ENCODE peak calls at places on chromosome 22, in eight cellular contexts. U is esophagus squamous epithelium, L is PC-3, I is cardiac muscle cell, Q is AG09319, S is H1, D is chondrocyte, T is endothelial cell. A is an unnamed sample.

GRCh38 chr22:39185601-39186012 is 33.1 kb upstream of the CBX7 start:
- DNase-seq in T (no peak), I (peak; percentile 86), D (peak; percentile 72), S (no peak), L (no peak), Q (no peak), U (no peak), A (no peak)

GRCh38 chr22:50696251-50696798 is 23.7 kb downstream of the SHANK3 start:
- DNase-seq in U (no peak), Q (no peak), I (no peak), S (no peak), D (peak; percentile 70), L (no peak), T (no peak), A (no peak)

GRCh38 chr22:22884010-22884887 is 3.4 kb upstream of the IGLL5 start:
- DNase-seq in S (peak; percentile 78), D (no peak), L (peak; percentile 67), Q (peak; percentile 5), T (peak; percentile 83), U (no peak), I (peak; percentile 80), A (no peak)

GRCh38 chr22:44669725-44670027 is 32.3 kb upstream of the PRR5 start:
- DNase-seq in S (peak; percentile 70), L (no peak), D (no peak), I (peak; percentile 53), U (no peak), T (peak; percentile 54), Q (no peak), A (no peak)

GRCh38 chr22:41862530-41863266 is 29.8 kb downstream of the SREBF2 start:
- DNase-seq in I (no peak), D (no peak), T (no peak), L (no peak), U (no peak), Q (no peak), S (no peak), A (no peak)

GRCh38 chr22:42367980-42368378 is 64.2 kb downstream of the NFAM1 start:
- DNase-seq in T (no peak), D (no peak), I (no peak), Q (no peak), S (no peak), U (no peak), L (peak; percentile 4), A (no peak)

GRCh38 chr22:44664149-44664548 is 37.9 kb upstream of the PRR5 start:
- DNase-seq in U (no peak), Q (no peak), S (no peak), L (no peak), T (no peak), I (peak; percentile 79), D (no peak), A (no peak)

GRCh38 chr22:44567846-44568493 is 69.9 kb upstream of the RTL6 start:
- DNase-seq in I (peak; percentile 65), D (no peak), L (peak; percentile 36), T (peak; percentile 19), S (no peak), Q (no peak), U (no peak), A (peak; percentile 9)

GRCh38 chr22:20033045-20033706 is 12.3 kb downstream of the TANGO2 start:
- DNase-seq in Q (no peak), L (no peak), I (no peak), S (no peak), T (no peak), D (no peak), U (no peak), A (no peak)

GRCh38 chr22:22396741-22397291 is 111.7 kb downstream of the ZNF280B start:
- DNase-seq in D (no peak), L (no peak), I (no peak), Q (no peak), U (no peak), S (no peak), T (no peak), A (no peak)

GRCh38 chr22:49971232-49972162 is 10.9 kb downstream of the PIM3 start:
- DNase-seq in S (peak; percentile 62), U (no peak), T (peak; percentile 23), D (peak; percentile 90), Q (no peak), I (peak; percentile 72), L (peak; percentile 49), A (no peak)

GRCh38 chr22:50529416-50530279 is at the start of gene TYMP:
- DNase-seq in U (no peak), S (peak; percentile 72), L (peak; percentile 40), D (peak; percentile 94), Q (no peak), T (no peak), I (no peak), A (no peak)

GRCh38 chr22:20031732-20032406 is 11.0 kb downstream of the TANGO2 start:
- DNase-seq in U (no peak), Q (no peak), S (no peak), T (no peak), L (no peak), I (no peak), D (no peak), A (no peak)

GRCh38 chr22:19878461-19879247 is 24.0 kb upstream of the GNB1L start:
- DNase-seq in D (peak; percentile 85), L (no peak), Q (peak; percentile 29), T (no peak), U (no peak), S (peak; percentile 40), I (no peak), A (no peak)

GRCh38 chr22:44331881-44332714 is 19.3 kb upstream of the SHISAL1 start:
- DNase-seq in U (no peak), S (no peak), I (peak; percentile 51), L (peak; percentile 11), Q (no peak), T (peak; percentile 51), D (no peak), A (no peak)

GRCh38 chr22:19859861-19860510 is 5.3 kb upstream of the GNB1L start:
- DNase-seq in S (no peak), I (no peak), D (no peak), Q (no peak), L (no peak), U (no peak), T (no peak), A (no peak)

GRCh38 chr22:36010090-36010489 is 18.5 kb downstream of the RBFOX2 start:
- DNase-seq in I (no peak), S (peak; percentile 55), U (no peak), T (peak; percentile 19), L (no peak), D (no peak), Q (no peak), A (no peak)

GRCh38 chr22:19868773-19869471 is 14.2 kb upstream of the GNB1L start:
- DNase-seq in U (no peak), S (peak; percentile 49), D (peak; percentile 91), I (no peak), T (peak; percentile 3), Q (no peak), L (no peak), A (no peak)

GRCh38 chr22:35231585-35232084 is 25.7 kb upstream of the HMGXB4 start:
- DNase-seq in D (no peak), U (no peak), Q (peak; percentile 5), T (peak; percentile 78), I (peak; percentile 76), S (peak; percentile 91), L (peak; percentile 79), A (peak; percentile 42)

DNA sequence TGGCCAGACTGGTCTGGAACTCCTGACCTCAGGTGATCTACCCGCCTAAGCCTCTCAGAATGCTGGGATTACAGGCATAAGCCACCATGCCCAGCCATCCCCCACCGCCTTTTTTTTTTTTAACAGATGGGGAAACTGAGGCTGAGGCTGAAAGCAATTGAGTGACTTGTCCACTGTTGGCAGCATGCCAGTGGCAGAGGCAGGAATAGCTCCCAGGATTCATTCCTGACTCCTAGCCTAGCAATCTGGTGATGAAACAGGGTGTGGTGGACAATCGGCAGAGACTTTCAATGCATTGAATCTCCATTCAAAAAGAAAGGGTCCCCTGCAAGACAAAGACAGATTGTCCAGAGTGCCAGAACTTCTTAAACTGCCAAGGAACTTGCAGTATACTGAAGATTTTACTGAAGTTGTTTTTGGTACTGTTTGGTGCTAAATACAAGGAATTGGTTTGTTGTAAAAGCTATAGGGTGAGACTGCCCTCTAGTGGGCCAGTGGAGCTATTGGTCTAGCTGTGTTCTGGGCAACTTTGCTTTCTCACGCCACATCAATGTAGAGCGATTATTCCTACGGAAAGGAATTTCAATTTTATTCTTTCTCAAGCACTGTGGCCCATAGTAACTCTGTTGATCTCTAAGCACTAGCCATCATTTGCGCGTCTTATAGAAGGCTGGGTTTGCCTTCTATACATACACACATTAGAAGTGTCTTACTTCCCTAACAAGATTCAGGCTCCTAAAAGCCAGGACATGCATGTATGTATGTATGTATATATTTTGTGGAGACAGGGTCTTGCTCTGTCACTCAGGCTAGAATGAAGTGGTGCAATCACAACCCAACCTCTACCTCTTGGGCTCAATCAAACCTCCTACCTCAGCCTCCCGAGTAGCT is 21.0 kb downstream of the C22orf31 start:
- DNase-seq in S (no peak), T (peak; percentile 67), L (peak; percentile 64), D (no peak), U (no peak), I (peak; percentile 95), Q (peak; percentile 82), A (peak; percentile 93)
- TF ChIP-seq CTCF in S (peak; percentile 48), T (peak; percentile 90), L (peak; percentile 88), D (peak; percentile 99), U (peak; percentile 87), I (peak; percentile 97), Q (peak; percentile 96), A (peak; percentile 97)

GRCh38 chr22:32771761-32772160 is 29.7 kb upstream of the TIMP3 start:
- DNase-seq in S (no peak), T (no peak), L (no peak), I (no peak), D (no peak), U (no peak), Q (no peak), A (no peak)

GRCh38 chr22:32776800-32777199 is 24.7 kb upstream of the TIMP3 start:
- DNase-seq in D (no peak), L (no peak), T (no peak), Q (no peak), S (no peak), I (no peak), U (no peak), A (no peak)

GRCh38 chr22:32776397-32776796 is 25.1 kb upstream of the TIMP3 start:
- DNase-seq in I (no peak), U (no peak), D (no peak), L (no peak), Q (no peak), T (no peak), S (no peak), A (no peak)

GRCh38 chr22:32777997-32778396 is 23.5 kb upstream of the TIMP3 start:
- DNase-seq in S (no peak), L (no peak), D (no peak), T (no peak), U (no peak), I (no peak), Q (no peak), A (no peak)

GRCh38 chr22:32775957-32776356 is 25.5 kb upstream of the TIMP3 start:
- DNase-seq in I (peak; percentile 22), U (no peak), S (no peak), D (no peak), L (no peak), Q (no peak), T (no peak), A (no peak)
- TF ChIP-seq CTCF in I (peak; percentile 48), U (no peak), S (peak; percentile 51), D (peak; percentile 63), L (peak; percentile 21), Q (peak; percentile 35), T (no peak), A (peak; percentile 22)

GRCh38 chr22:46833228-46833627 is 70.8 kb downstream of the TBC1D22A start:
- DNase-seq in L (no peak), I (peak; percentile 42), Q (no peak), D (no peak), S (peak; percentile 63), U (no peak), T (peak; percentile 44), A (no peak)
- TF ChIP-seq CTCF in L (peak; percentile 32), I (peak; percentile 36), Q (no peak), D (peak; percentile 65), S (peak; percentile 44), U (no peak), T (no peak), A (peak; percentile 59)

GRCh38 chr22:29827091-29827490 is 11.0 kb downstream of the ASCC2 start:
- DNase-seq in S (no peak), T (no peak), D (no peak), I (no peak), L (no peak), Q (no peak), U (no peak), A (no peak)
- TF ChIP-seq CTCF in S (no peak), T (no peak), D (no peak), I (no peak), L (no peak), Q (no peak), U (no peak), A (no peak)

A was measured in astrocyte of the cerebellum.